ENCODE peak calls at places on chromosomes 13 and 19, in six cellular contexts. P, W, N, A, Z and X are unnamed samples.

GRCh38 chr19:48651682-48652046 is 5.7 kb upstream of the CA11 start:
- DNase-seq in N (no peak), A (no peak), Z (no peak), P (no peak), W (no peak), X (no peak)

GRCh38 chr19:11541238-11541637 is 2.6 kb downstream of the CNN1 start:
- DNase-seq in Z (no peak), A (no peak), P (no peak), W (no peak), N (no peak), X (no peak)

GRCh38 chr13:99895999-99896695 is 75.4 kb downstream of the ZIC5 start:
- DNase-seq in N (peak; percentile 58), P (peak; percentile 71), A (no peak), Z (peak; percentile 80), W (no peak), X (no peak)

GRCh38 chr13:27057817-27058216 is 113.8 kb downstream of the USP12 start:
- DNase-seq in Z (no peak), N (no peak), W (no peak), A (no peak), P (no peak), X (no peak)

GRCh38 chr19:48400018-48400742 is 6.7 kb downstream of the GRIN2D start:
- DNase-seq in N (peak; percentile 65), Z (peak; percentile 75), W (no peak), A (peak; percentile 76), P (peak; percentile 72), X (peak; percentile 80)

GRCh38 chr13:46949211-46949610 is 52.4 kb upstream of the HTR2A start:
- DNase-seq in Z (no peak), A (no peak), W (no peak), N (no peak), P (no peak), X (no peak)

GRCh38 chr13:39930060-39930459 is 274.6 kb downstream of the COG6 start:
- DNase-seq in N (no peak), A (no peak), P (no peak), Z (no peak), W (no peak), X (no peak)

GRCh38 chr19:18507727-18508440 is 14.0 kb downstream of the ELL start:
- DNase-seq in A (peak; percentile 75), N (no peak), Z (no peak), W (no peak), P (no peak), X (peak; percentile 59)

GRCh38 chr13:107866007-107866665 is 349.2 kb downstream of the LIG4 start:
- DNase-seq in W (no peak), N (peak; percentile 77), P (no peak), Z (peak; percentile 68), A (no peak), X (no peak)

GRCh38 chr19:39824143-39825092 is 9.5 kb downstream of the DYRK1B start:
- DNase-seq in A (peak; percentile 92), W (peak; percentile 71), N (peak; percentile 93), Z (peak; percentile 96), P (peak; percentile 85), X (peak; percentile 77)

GRCh38 chr13:46617382-46617781 is 64.4 kb downstream of the LRCH1 start:
- DNase-seq in N (no peak), W (no peak), P (no peak), Z (no peak), A (no peak), X (no peak)

GRCh38 chr19:44613295-44614168 is at the start of gene IGSF23:
- DNase-seq in N (no peak), W (no peak), Z (no peak), A (no peak), P (no peak), X (no peak)

GRCh38 chr19:44587863-44588752 is 25.3 kb upstream of the IGSF23 start:
- DNase-seq in A (no peak), Z (no peak), N (no peak), P (peak; percentile 71), W (no peak), X (no peak)

GRCh38 chr13:79423801-79424642 is 18.0 kb upstream of the RBM26 start:
- DNase-seq in A (no peak), Z (peak; percentile 34), P (no peak), W (no peak), N (peak; percentile 45), X (no peak)

GRCh38 chr13:50842246-50842645 is 1.2 kb downstream of the DLEU7 start:
- DNase-seq in W (no peak), A (no peak), P (no peak), Z (no peak), N (peak; percentile 39), X (no peak)

GRCh38 chr19:45569619-45570421 is 14.8 kb downstream of the OPA3 start:
- DNase-seq in Z (peak; percentile 80), N (peak; percentile 74), A (peak; percentile 83), W (no peak), P (peak; percentile 58), X (peak; percentile 20)

GRCh38 chr13:41411536-41411935 is 45.8 kb upstream of the RGCC start:
- DNase-seq in Z (peak; percentile 57), A (no peak), P (no peak), N (no peak), W (no peak), X (peak; percentile 62)

DNA sequence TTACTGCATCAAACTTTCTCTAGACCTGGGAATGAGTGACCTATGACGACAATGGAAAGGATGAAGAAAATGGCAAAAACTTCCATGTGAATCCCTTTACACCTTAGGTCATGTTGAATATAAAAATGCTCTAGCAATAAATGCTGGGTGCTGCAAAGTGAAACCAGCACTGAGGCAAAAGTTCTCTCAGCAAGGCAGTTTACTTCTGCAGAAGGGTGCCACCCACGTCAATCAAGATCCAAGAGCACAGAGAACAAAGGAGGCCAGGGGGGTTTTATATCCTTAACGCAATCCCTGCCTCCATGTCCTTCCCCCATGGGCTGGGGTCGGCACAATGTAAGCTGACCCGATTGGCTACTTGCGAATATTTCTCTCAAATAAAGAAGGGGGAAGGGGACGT is 38.7 kb downstream of the ZNF333 start:
- DNase-seq in N (no peak), A (no peak), Z (no peak), W (no peak), P (peak; percentile 14), X (no peak)
- H3K27ac ChIP-seq in N (no peak overlapping the region), A (no peak overlapping the region), Z (no peak overlapping the region), W (no peak overlapping the region), P (no peak overlapping the region), X (no peak overlapping the region)

GRCh38 chr19:4416268-4416667 is 13.8 kb downstream of the CHAF1A start:
- DNase-seq in Z (no peak), P (no peak), W (no peak), A (no peak), N (no peak), X (no peak)

GRCh38 chr19:4413588-4413987 is 11.1 kb downstream of the CHAF1A start:
- DNase-seq in Z (no peak), A (no peak), P (no peak), N (no peak), W (no peak), X (no peak)

GRCh38 chr19:4414800-4415251 is 12.4 kb downstream of the CHAF1A start:
- DNase-seq in Z (peak; percentile 81), P (no peak), W (no peak), A (no peak), N (no peak), X (no peak)

GRCh38 chr19:4415352-4415751 is 12.9 kb downstream of the CHAF1A start:
- DNase-seq in W (no peak), N (no peak), P (no peak), A (no peak), Z (peak; percentile 86), X (no peak)

GRCh38 chr19:4414144-4414799 is 11.8 kb downstream of the CHAF1A start:
- DNase-seq in W (no peak), A (no peak), N (no peak), Z (no peak), P (no peak), X (no peak)
- H3K27ac ChIP-seq in W (no peak overlapping the region), A (no peak overlapping the region), N (no peak overlapping the region), Z (peak overlapping the region; percentile 98), P (no peak overlapping the region), X (no peak overlapping the region)

GRCh38 chr13:111118898-111119607 is 3.9 kb downstream of the ARHGEF7 start:
- DNase-seq in W (no peak), Z (no peak), P (peak; percentile 72), N (no peak), A (no peak), X (no peak)
- H3K27ac ChIP-seq in W (no peak overlapping the region), Z (no peak overlapping the region), P (no peak overlapping the region), N (no peak overlapping the region), A (peak overlapping the region; percentile 50), X (no peak overlapping the region)

DNA sequence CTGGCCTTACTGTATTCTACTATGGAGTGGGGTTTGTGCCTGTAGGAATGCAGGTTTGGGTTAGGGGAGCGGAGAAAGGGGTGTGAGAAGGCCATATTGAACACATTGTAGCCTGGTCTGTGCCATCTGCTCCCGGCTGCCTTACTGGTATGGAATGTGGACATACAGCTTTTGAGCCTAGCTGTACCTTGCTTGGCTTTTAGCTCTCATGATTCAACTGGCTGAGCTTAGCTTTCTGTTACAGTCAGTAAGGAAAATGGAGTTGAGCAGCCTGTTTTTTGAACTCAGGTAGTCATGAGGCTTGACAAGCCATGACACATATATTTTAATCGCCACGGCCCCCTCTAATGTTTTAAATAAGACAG is 41.6 kb downstream of the ARHGAP35 start:
- DNase-seq in W (no peak), Z (no peak), A (no peak), N (no peak), P (no peak), X (peak; percentile 32)
- H3K27ac ChIP-seq in W (peak overlapping the region; percentile 80), Z (no peak overlapping the region), A (peak overlapping the region; percentile 60), N (peak overlapping the region; percentile 66), P (no peak overlapping the region), X (peak overlapping the region; percentile 84)

DNA sequence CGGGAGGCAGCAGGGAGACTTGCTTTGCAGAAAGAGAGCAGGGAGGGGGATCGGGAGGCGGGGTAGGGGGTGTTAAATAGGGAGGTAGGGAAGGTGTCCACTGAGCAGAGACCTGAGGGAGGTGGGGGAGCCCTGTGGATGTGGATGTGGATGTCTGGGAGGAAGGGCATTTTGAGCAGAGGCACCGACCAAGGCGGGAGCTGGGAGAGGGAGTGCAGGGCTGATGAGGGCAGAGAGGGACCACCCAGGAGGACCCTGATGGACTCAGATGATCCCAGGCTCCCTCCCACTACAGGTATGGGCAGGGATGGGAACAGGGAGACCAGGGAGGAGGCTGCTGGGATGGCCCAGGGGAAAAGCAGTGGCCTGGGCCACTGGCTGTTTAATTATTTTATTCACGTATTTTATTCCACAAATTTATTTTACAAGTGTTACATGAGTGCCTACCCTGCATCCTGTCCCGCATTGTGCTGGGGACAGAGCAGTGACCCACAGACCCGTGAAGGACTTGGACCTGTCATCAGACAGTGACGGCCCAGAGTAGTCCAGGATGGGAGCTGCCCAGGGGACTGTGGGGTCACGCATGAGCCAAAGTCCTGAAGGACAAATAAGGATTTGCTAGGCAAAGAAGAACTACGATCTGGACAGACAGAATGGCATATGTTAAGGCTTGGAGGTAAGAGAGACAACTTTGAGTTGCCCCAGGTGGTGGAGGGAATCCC is 5.3 kb downstream of the GRAMD1A start:
- DNase-seq in N (no peak), P (peak; percentile 34), W (no peak), A (no peak), Z (no peak), X (no peak)
- H3K27ac ChIP-seq in N (no peak overlapping the region), P (no peak overlapping the region), W (no peak overlapping the region), A (no peak overlapping the region), Z (no peak overlapping the region), X (no peak overlapping the region)